ENCODE peak calls at places on chromosome 10, in seven cellular contexts. R is NCI-H524 treated with DMSO at 0.1 percent for 48 hours; M is GM10248; N is A549; X is nephron progenitor cell; U is activated CD8-positive, alpha-beta memory T cell treated with anti-CD3 and anti-CD28 coated beads, Interleukin-2, amount 10 ng/mL, durations not matched to agents 7 days and 5 days; L is stimulated activated CD4-positive, alpha-beta T cell treated with anti-CD3 and anti-CD28 coated beads, TNF-alpha, amount 100 ng/mL, for 1 hour. A is an unnamed sample.

GRCh38 chr10:16656886-16657285 is 135.2 kb upstream of the C1QL3 start:
- DNase-seq in R (no peak), M (no peak), N (no peak), X (no peak), U (no peak), L (no peak), A (no peak)

GRCh38 chr10:24793648-24794379 is 70.1 kb upstream of the ARHGAP21 start:
- DNase-seq in R (no peak), M (no peak), N (no peak), X (no peak), U (no peak), L (no peak), A (no peak)

GRCh38 chr10:118729641-118730258 is 25.0 kb downstream of the CACUL1 start:
- DNase-seq in R (no peak), M (peak; percentile 44), N (no peak), X (no peak), U (no peak), L (no peak), A (no peak)

GRCh38 chr10:125189162-125189561 is 28.8 kb upstream of the CTBP2 start:
- DNase-seq in R (no peak), M (no peak), N (no peak), X (no peak), U (no peak), L (no peak), A (no peak)

GRCh38 chr10:89310092-89310886 is 8.4 kb downstream of the IFIT2 start:
- DNase-seq in R (no peak), M (no peak), N (no peak), X (no peak), U (no peak), L (no peak), A (no peak)

GRCh38 chr10:33006342-33006887 is 48.4 kb upstream of the ITGB1 start:
- DNase-seq in R (no peak), M (no peak), N (peak; percentile 64), X (no peak), U (no peak), L (no peak), A (no peak)

GRCh38 chr10:29332061-29332760 is 43.3 kb downstream of the LYZL1 start:
- DNase-seq in R (no peak), M (no peak), N (no peak), X (no peak), U (no peak), L (no peak), A (no peak)

GRCh38 chr10:58177362-58177947 is 90.2 kb downstream of the IPMK start:
- DNase-seq in R (no peak), M (peak; percentile 24), N (peak; percentile 39), X (no peak), U (no peak), L (no peak), A (no peak)

GRCh38 chr10:101841826-101842225 is 1.8 kb downstream of the KCNIP2 start:
- DNase-seq in R (no peak), M (no peak), N (no peak), X (no peak), U (no peak), L (no peak), A (no peak)

GRCh38 chr10:9781681-9782080 is 1236.0 kb upstream of the CELF2 start:
- DNase-seq in R (no peak), M (no peak), N (no peak), X (no peak), U (no peak), L (no peak), A (no peak)

GRCh38 chr10:43879742-43880141 is 231.1 kb upstream of the ZNF32 start:
- DNase-seq in R (no peak), M (no peak), N (no peak), X (no peak), U (peak; percentile 29), L (no peak), A (peak; percentile 91)

GRCh38 chr10:89421018-89421476 is 6.7 kb downstream of the IFIT5 start:
- DNase-seq in R (no peak), M (no peak), N (no peak), X (no peak), U (no peak), L (no peak), A (no peak)

GRCh38 chr10:68565658-68566057 is 5.5 kb downstream of the TET1 start:
- DNase-seq in R (no peak), M (no peak), N (no peak), X (no peak), U (no peak), L (no peak), A (no peak)